ENCODE peak calls at places on chromosomes 7 and 10, in four cellular contexts. F is frontal cortex; D is NCI-H1417; M is CD4-positive, alpha-beta T cell. P is an unnamed sample.

GRCh38 chr10:26805567-26806245 is 55.1 kb downstream of the ABI1 start:
- DNase-seq in F (no peak), D (no peak), M (no peak), P (no peak)

GRCh38 chr7:86149266-86149665 is 494.4 kb upstream of the GRM3 start:
- DNase-seq in F (no peak), D (peak; percentile 17), M (no peak), P (no peak)

GRCh38 chr7:90958669-90959068 is 305.6 kb upstream of the FZD1 start:
- DNase-seq in F (no peak), D (no peak), M (no peak), P (no peak)

GRCh38 chr7:26868841-26869505 is 4.6 kb upstream of the SKAP2 start:
- DNase-seq in F (no peak), D (no peak), M (no peak), P (no peak)

GRCh38 chr10:135601-136464 is 578 bp downstream of the ZMYND11 start:
- DNase-seq in F (peak; percentile 71), D (peak; percentile 68), M (peak; percentile 64), P (peak; percentile 5)

GRCh38 chr7:110309941-110310340 is 781.0 kb upstream of the LRRN3 start:
- DNase-seq in F (no peak), D (no peak), M (no peak), P (no peak)

GRCh38 chr7:95578299-95578855 is 17.9 kb downstream of the PDK4 start:
- DNase-seq in F (no peak), D (peak; percentile 96), M (no peak), P (peak; percentile 91)

GRCh38 chr10:24432478-24433416 is 223.8 kb downstream of the KIAA1217 start:
- DNase-seq in F (no peak), D (no peak), M (no peak), P (no peak)

GRCh38 chr10:99676435-99676834 is 17.1 kb downstream of the ENTPD7 start:
- DNase-seq in F (no peak), D (no peak), M (no peak), P (no peak)

GRCh38 chr7:123643495-123644428 is 11.9 kb upstream of the LMOD2 start:
- DNase-seq in F (no peak), D (peak; percentile 96), M (no peak), P (peak; percentile 73)

GRCh38 chr7:7761340-7761973 is 43.0 kb upstream of the RPA3 start:
- DNase-seq in F (no peak), D (peak; percentile 65), M (no peak), P (no peak)

GRCh38 chr10:124992462-124993344 is 50.8 kb downstream of the ZRANB1 start:
- DNase-seq in F (no peak), D (peak; percentile 51), M (no peak), P (no peak)

GRCh38 chr10:17226891-17227303 is 1.1 kb upstream of the VIM start:
- DNase-seq in F (no peak), D (no peak), M (no peak), P (no peak)

GRCh38 chr10:69820817-69821216 is 19.1 kb downstream of the COL13A1 start:
- DNase-seq in F (no peak), D (no peak), M (no peak), P (no peak)

GRCh38 chr7:158646766-158647474 is 57.7 kb downstream of the NCAPG2 start:
- DNase-seq in F (no peak), D (peak; percentile 35), M (no peak), P (no peak)

GRCh38 chr10:110843031-110843430 is 28.7 kb upstream of the PDCD4 start:
- DNase-seq in F (no peak), D (no peak), M (peak; percentile 41), P (no peak)

GRCh38 chr7:150980663-150981062 is 2.5 kb upstream of the KCNH2 start:
- DNase-seq in F (no peak), D (peak; percentile 62), M (no peak), P (no peak)

GRCh38 chr7:131555565-131556054 is 818 bp downstream of the PODXL start:
- DNase-seq in F (no peak), D (peak; percentile 72), M (no peak), P (peak; percentile 23)

GRCh38 chr7:70306173-70306572 is 707.9 kb downstream of the AUTS2 start:
- DNase-seq in F (no peak), D (no peak), M (no peak), P (no peak)

GRCh38 chr10:15869935-15870334 is 9.6 kb upstream of the MINDY3 start:
- DNase-seq in F (no peak), D (no peak), M (no peak), P (no peak)

GRCh38 chr7:107190090-107190489 is 21.3 kb downstream of the HBP1 start:
- DNase-seq in F (no peak), D (no peak), M (no peak), P (no peak)

GRCh38 chr7:138538518-138538917 is 78.5 kb downstream of the TRIM24 start:
- DNase-seq in F (no peak), D (no peak), M (no peak), P (no peak)

GRCh38 chr7:125430013-125430412 is 500.4 kb upstream of the POT1 start:
- DNase-seq in F (no peak), D (no peak), M (no peak), P (no peak)

GRCh38 chr7:91285966-91286365 is 21.7 kb downstream of the FZD1 start:
- DNase-seq in F (no peak), D (peak; percentile 53), M (no peak), P (no peak)

P was measured in NCI-H2227 treated with DMSO at 0.1 percent for 48 hours.